ENCODE peak calls at places on chromosomes 3 and 15, in nine cellular contexts. T is ovary, R is stomach, W is suprapubic skin, P is A549, V is transverse colon, K is HepG2, Q is esophagus muscularis mucosa, M is GM12878. I is an unnamed sample.

GRCh38 chr3:34872406-34872805 is 766.9 kb upstream of the ARPP21 start:
- DNase-seq in W (no peak), V (no peak), T (no peak), K (no peak), Q (no peak), R (no peak), P (no peak), M (no peak), I (no peak)

GRCh38 chr3:188584162-188584529 is 430.2 kb downstream of the LPP start:
- DNase-seq in P (peak), W (no peak), T (no peak), R (no peak), M (no peak), K (no peak), V (no peak), Q (no peak), I (peak)

GRCh38 chr3:72899349-72899765 is 11.5 kb downstream of the GXYLT2 start:
- DNase-seq in V (no peak), R (no peak), P (no peak), M (no peak), W (no peak), T (no peak), Q (no peak), K (no peak), I (no peak)

GRCh38 chr3:62755285-62755684 is 119.9 kb downstream of the CADPS start:
- DNase-seq in T (no peak), M (no peak), K (no peak), V (no peak), W (no peak), P (no peak), R (no peak), Q (no peak), I (no peak)

GRCh38 chr3:119240101-119240581 is 537 bp downstream of the B4GALT4 start:
- DNase-seq in M (no peak), Q (no peak), T (peak), R (no peak), V (peak), W (no peak), P (peak), K (peak), I (peak)

GRCh38 chr3:193157051-193157450 is 84.0 kb upstream of the PLAAT1 start:
- DNase-seq in T (no peak), K (no peak), V (no peak), P (no peak), M (no peak), R (no peak), Q (no peak), W (no peak), I (no peak)

GRCh38 chr15:77871838-77872371 is 205.6 kb downstream of the TBC1D2B start:
- DNase-seq in R (no peak), P (no peak), Q (no peak), W (no peak), M (no peak), V (no peak), T (no peak), K (no peak), I (no peak)

GRCh38 chr3:112699436-112699978 is 58.6 kb upstream of the CCDC80 start:
- DNase-seq in P (peak), M (no peak), W (no peak), K (no peak), Q (no peak), R (no peak), V (no peak), T (no peak), I (no peak)

GRCh38 chr3:54781728-54782127 is 146.1 kb downstream of the LRTM1 start:
- DNase-seq in T (no peak), R (no peak), V (no peak), M (no peak), Q (no peak), P (no peak), K (no peak), W (no peak), I (no peak)

GRCh38 chr3:104717828-104718196 is 648.9 kb upstream of the ALCAM start:
- DNase-seq in P (no peak), K (no peak), R (no peak), T (no peak), V (no peak), M (no peak), W (no peak), Q (no peak), I (no peak)

GRCh38 chr15:58222698-58223097 is 84.5 kb downstream of the AQP9 start:
- DNase-seq in K (no peak), R (no peak), W (no peak), V (no peak), Q (no peak), P (no peak), M (no peak), T (no peak), I (no peak)

GRCh38 chr15:73237910-73238309 is 130.8 kb downstream of the HCN4 start:
- DNase-seq in T (no peak), V (no peak), P (no peak), W (no peak), K (no peak), M (no peak), Q (no peak), R (no peak), I (no peak)

GRCh38 chr15:33440911-33441310 is 130.1 kb downstream of the RYR3 start:
- DNase-seq in V (no peak), K (no peak), W (no peak), Q (no peak), M (no peak), T (no peak), R (no peak), P (no peak), I (no peak)

GRCh38 chr15:52008698-52009434 is 10.2 kb upstream of the MAPK6 start:
- DNase-seq in Q (no peak), M (peak), V (no peak), T (no peak), P (peak), K (peak), R (no peak), W (no peak), I (no peak)

GRCh38 chr3:120615863-120616599 is 19.9 kb downstream of the NDUFB4 start:
- DNase-seq in V (peak), R (no peak), T (no peak), W (no peak), P (no peak), M (no peak), Q (no peak), K (no peak), I (peak)

GRCh38 chr15:80835338-80835737 is 56.2 kb downstream of the CEMIP start:
- DNase-seq in W (no peak), R (no peak), P (no peak), Q (no peak), M (no peak), V (no peak), K (peak), T (no peak), I (no peak)

GRCh38 chr15:42691308-42691707 is 45.6 kb downstream of the CDAN1 start:
- DNase-seq in Q (no peak), W (no peak), R (no peak), M (no peak), V (no peak), T (no peak), K (no peak), P (no peak), I (no peak)

GRCh38 chr15:35186346-35186745 is 101.3 kb upstream of the NANOGP8 start:
- DNase-seq in P (no peak), W (no peak), M (no peak), R (no peak), K (no peak), T (no peak), V (no peak), Q (no peak), I (no peak)

GRCh38 chr3:9278085-9278484 is 28.6 kb upstream of the SRGAP3 start:
- DNase-seq in V (no peak), W (no peak), P (no peak), K (no peak), Q (no peak), T (no peak), R (no peak), M (no peak), I (no peak)

GRCh38 chr3:73399106-73399505 is 225.6 kb downstream of the PDZRN3 start:
- DNase-seq in K (no peak), V (no peak), P (no peak), R (no peak), Q (no peak), W (no peak), M (no peak), T (no peak), I (no peak)

GRCh38 chr15:40430271-40430805 is 10.4 kb upstream of the BAHD1 start:
- DNase-seq in R (no peak), T (no peak), K (no peak), V (peak), W (no peak), Q (no peak), M (no peak), P (peak), I (no peak)

GRCh38 chr3:194283218-194284006 is 67.7 kb downstream of the CPN2 start:
- DNase-seq in R (no peak), Q (no peak), P (no peak), T (no peak), W (peak), V (peak), K (no peak), M (no peak), I (peak)

GRCh38 chr3:31981206-31982181 is at the start of the genes OSBPL10 and ZNF860:
- DNase-seq in K (peak), P (peak), T (peak), R (peak), Q (peak), V (peak), W (peak), M (no peak), I (peak)

GRCh38 chr15:28273468-28273867 is 48.5 kb downstream of the HERC2 start:
- DNase-seq in Q (no peak), P (peak), V (no peak), R (no peak), T (no peak), M (no peak), W (no peak), K (no peak), I (no peak)

GRCh38 chr15:29859981-29860745 is 37.9 kb upstream of the TJP1 start:
- DNase-seq in M (no peak), P (no peak), K (no peak), T (no peak), V (no peak), R (no peak), Q (no peak), W (no peak), I (no peak)
- TF ChIP-seq EP300 in M (no peak), P (no peak), K (no peak), T (no peak), V (no peak), R (no peak), Q (no peak), W (no peak), I (no peak)

GRCh38 chr3:52086939-52087675 is 30.7 kb upstream of the DUSP7 start:
- DNase-seq in V (no peak), Q (no peak), K (no peak), M (no peak), R (no peak), P (no peak), T (peak), W (no peak), I (no peak)
- TF ChIP-seq EP300 in V (no peak), Q (no peak), K (no peak), M (no peak), R (no peak), P (no peak), T (no peak), W (no peak), I (no peak)

GRCh38 chr3:150217691-150218090 is 190.4 kb upstream of the TSC22D2 start:
- DNase-seq in K (no peak), T (no peak), M (no peak), Q (peak), P (no peak), V (no peak), W (no peak), R (no peak), I (no peak)

GRCh38 chr3:150216866-150217600 is 191.1 kb upstream of the TSC22D2 start:
- DNase-seq in M (no peak), K (no peak), V (no peak), T (no peak), Q (peak), R (no peak), P (no peak), W (no peak), I (no peak)

GRCh38 chr3:150218841-150219240 is 189.3 kb upstream of the TSC22D2 start:
- DNase-seq in T (no peak), R (no peak), Q (peak), K (no peak), M (no peak), P (no peak), V (no peak), W (no peak), I (no peak)

GRCh38 chr3:150220041-150220440 is 188.1 kb upstream of the TSC22D2 start:
- DNase-seq in W (no peak), R (no peak), M (no peak), Q (peak), P (no peak), K (no peak), V (no peak), T (no peak), I (no peak)

GRCh38 chr3:150218236-150218635 is 189.9 kb upstream of the TSC22D2 start:
- DNase-seq in V (no peak), M (no peak), R (no peak), K (no peak), P (no peak), W (no peak), T (no peak), Q (no peak), I (no peak)
- TF ChIP-seq EP300 in V (no peak), M (no peak), R (no peak), K (no peak), P (no peak), W (no peak), T (no peak), Q (no peak), I (no peak)

GRCh38 chr3:148902173-148902791 is 37.2 kb downstream of the CPA3 start:
- DNase-seq in P (no peak), V (no peak), R (no peak), K (no peak), Q (no peak), M (no peak), W (no peak), T (no peak), I (no peak)
- TF ChIP-seq EP300 in P (no peak), V (no peak), R (no peak), K (no peak), Q (no peak), M (no peak), W (no peak), T (no peak), I (no peak)

GRCh38 chr3:151281671-151282334 is 3.5 kb upstream of the P2RY14 start:
- DNase-seq in T (no peak), P (no peak), Q (no peak), R (no peak), M (no peak), W (no peak), V (no peak), K (no peak), I (no peak)
- TF ChIP-seq EP300 in T (no peak), P (no peak), Q (no peak), R (peak), M (no peak), W (no peak), V (no peak), K (no peak), I (peak)

GRCh38 chr3:69086133-69086722 is 1.5 kb downstream of the ARL6IP5 start:
- DNase-seq in R (peak), Q (peak), P (peak), M (no peak), T (peak), K (peak), V (peak), W (peak), I (peak)

GRCh38 chr3:69084668-69085542 is at the start of gene ARL6IP5:
- DNase-seq in M (peak), P (peak), W (peak), K (peak), Q (peak), T (peak), V (peak), R (peak), I (peak)

GRCh38 chr3:69087030-69087791 is 2.5 kb downstream of the ARL6IP5 start:
- DNase-seq in R (no peak), P (no peak), M (no peak), W (no peak), T (no peak), V (no peak), Q (no peak), K (no peak), I (no peak)

GRCh38 chr3:69084326-69084667 is 440 bp upstream of the ARL6IP5 start:
- DNase-seq in P (no peak), V (no peak), M (no peak), Q (no peak), K (peak), R (peak), W (no peak), T (no peak), I (no peak)

GRCh38 chr3:69085543-69086132 is 901 bp downstream of the ARL6IP5 start:
- DNase-seq in K (no peak), P (no peak), R (peak), V (peak), M (no peak), T (peak), Q (no peak), W (no peak), I (no peak)
- TF ChIP-seq EP300 in K (no peak), P (no peak), R (no peak), V (no peak), M (no peak), T (no peak), Q (no peak), W (no peak), I (no peak)

GRCh38 chr3:6542795-6543194 is 318.1 kb upstream of the GRM7 start:
- DNase-seq in P (no peak), V (no peak), W (no peak), K (peak), M (no peak), R (no peak), T (no peak), Q (no peak), I (no peak)

DNA sequence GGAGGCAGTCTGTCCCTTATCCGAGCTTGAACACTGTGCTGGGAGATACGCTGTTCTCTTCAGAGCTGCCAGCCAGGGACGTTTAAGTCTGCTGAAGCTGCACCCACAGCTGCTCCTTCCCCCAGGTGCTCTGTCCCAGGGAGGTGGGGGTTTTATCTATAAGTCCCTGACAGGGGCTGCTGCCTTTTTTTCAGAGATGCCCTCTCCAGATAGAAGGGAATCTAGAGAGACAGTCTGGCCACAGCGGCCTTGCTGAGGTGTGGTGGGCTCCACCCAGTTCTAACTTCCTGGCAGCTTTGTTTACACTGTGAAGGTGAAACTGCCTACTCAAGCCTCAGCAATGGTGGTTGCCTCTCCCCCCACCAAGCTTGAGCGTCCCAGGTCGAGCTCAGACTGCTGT is 319.9 kb upstream of the GRM7 start:
- DNase-seq in K (no peak), W (no peak), P (no peak), V (no peak), T (no peak), R (no peak), Q (no peak), M (no peak), I (no peak)
- TF ChIP-seq EP300 in K (no peak), W (no peak), P (no peak), V (no peak), T (no peak), R (no peak), Q (no peak), M (no peak), I (no peak)

DNA sequence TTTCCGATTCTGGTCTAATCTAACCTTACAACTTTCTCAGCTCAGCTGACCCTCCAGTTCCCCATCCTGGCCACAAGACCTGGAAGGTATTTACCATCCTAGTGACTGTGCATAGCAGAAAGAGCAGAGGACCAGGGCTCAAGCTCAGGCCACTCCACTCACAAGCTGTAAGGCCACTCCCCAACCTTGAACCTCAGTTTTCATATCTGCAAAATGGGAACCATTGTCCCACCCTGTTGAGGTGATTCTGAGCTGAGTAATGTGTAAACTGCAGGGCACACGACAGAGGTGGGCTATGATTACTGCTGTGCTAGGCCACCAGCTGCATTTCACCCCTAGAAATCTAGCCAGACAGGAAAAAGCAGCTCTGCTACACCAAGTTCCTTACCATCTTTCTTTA is 21.7 kb downstream of the TMEM40 start:
- DNase-seq in Q (no peak), R (no peak), T (no peak), K (no peak), W (no peak), M (no peak), V (no peak), P (no peak), I (no peak)
- TF ChIP-seq EP300 in Q (no peak), R (no peak), T (no peak), K (no peak), W (no peak), M (no peak), V (no peak), P (no peak), I (no peak)

GRCh38 chr3:114078126-114078525 is 21.6 kb downstream of the QTRT2 start:
- DNase-seq in P (no peak), W (no peak), Q (no peak), K (no peak), R (no peak), M (no peak), T (no peak), V (no peak), I (no peak)
- TF ChIP-seq EP300 in P (no peak), W (no peak), Q (no peak), K (no peak), R (no peak), M (no peak), T (no peak), V (no peak), I (no peak)